ENCODE peak calls at places on chromosome 21, in four cellular contexts. A, M, Z and U are unnamed samples.

GRCh38 chr21:40466893-40467483 is 380.0 kb downstream of the DSCAM start:
- DNase-seq in M (no peak), A (no peak), Z (no peak), U (no peak)

GRCh38 chr21:42632336-42632751 is 21.1 kb upstream of the PDE9A start:
- DNase-seq in Z (no peak), M (no peak), A (no peak), U (no peak)

GRCh38 chr21:36859744-36860501 is 106.5 kb downstream of the HLCS start:
- DNase-seq in M (peak; percentile 84), Z (no peak), A (no peak), U (peak; percentile 24)

GRCh38 chr21:46055863-46056281 is 42.0 kb upstream of the COL6A2 start:
- DNase-seq in M (no peak), A (peak; percentile 48), Z (no peak), U (no peak)

GRCh38 chr21:35346697-35347096 is 297.6 kb upstream of the RUNX1 start:
- DNase-seq in A (no peak), Z (no peak), M (no peak), U (no peak)

GRCh38 chr21:16587671-16588379 is 858.0 kb downstream of the USP25 start:
- DNase-seq in A (peak; percentile 90), M (peak; percentile 26), Z (no peak), U (peak; percentile 36)

GRCh38 chr21:41210405-41211040 is 42.6 kb downstream of the BACE2 start:
- DNase-seq in Z (no peak), M (peak; percentile 52), A (no peak), U (no peak)

GRCh38 chr21:14273736-14274538 is 58.0 kb downstream of the RBM11 start:
- DNase-seq in M (peak; percentile 77), Z (no peak), A (no peak), U (no peak)

GRCh38 chr21:45970674-45971486 is 10.7 kb upstream of the COL6A1 start:
- DNase-seq in A (peak; percentile 52), M (peak; percentile 71), Z (no peak), U (peak; percentile 65)

GRCh38 chr21:43027846-43028731 is 47.5 kb downstream of the CBS start:
- DNase-seq in A (no peak), Z (no peak), M (no peak), U (no peak)

GRCh38 chr21:35627462-35627861 is 432.9 kb downstream of the SETD4 start:
- DNase-seq in M (no peak), Z (no peak), A (no peak), U (no peak)

GRCh38 chr21:45253633-45254556 is 33.8 kb downstream of the POFUT2 start:
- DNase-seq in A (no peak), M (no peak), Z (no peak), U (no peak)